ENCODE peak calls at places on chromosomes 12 and 14, in nine cellular contexts. U is RWPE2; L is left lung; D is skeletal muscle cell; X is left ventricle myocardium inferior; Q is stimulated activated CD4-positive, alpha-beta T cell treated with anti-CD3 and anti-CD28 coated beads, Interleukin-2, amount 100 ng/mL, for 24 hours; Y is CD8-positive, alpha-beta memory T cell; O is fibroblast of the aortic adventitia; S is anterior cingulate cortex. G is an unnamed sample.

GRCh38 chr12:127944211-127944899 is 322.6 kb upstream of the TMEM132C start:
- DNase-seq in L (no peak), U (no peak), D (no peak), S (no peak), X (no peak), O (no peak), Y (no peak), Q (no peak), G (no peak)

GRCh38 chr12:133181238-133181959 is at the start of gene ZNF268:
- DNase-seq in S (peak), O (peak), L (peak), U (peak), X (peak), D (peak), Q (peak), Y (peak), G (peak)

GRCh38 chr14:33765251-33765650 is 185.6 kb downstream of the EGLN3 start:
- DNase-seq in Q (no peak), O (peak), L (no peak), U (no peak), S (no peak), X (peak), Y (no peak), D (no peak), G (no peak)

GRCh38 chr12:111105294-111105693 is 184.9 kb upstream of the MYL2 start:
- DNase-seq in Y (no peak), S (no peak), D (no peak), Q (no peak), L (no peak), U (no peak), X (no peak), O (no peak), G (no peak)

GRCh38 chr12:25689996-25690501 is 137.0 kb upstream of the LMNTD1 start:
- DNase-seq in L (peak), Y (no peak), Q (no peak), U (no peak), X (peak), O (peak), S (no peak), D (no peak), G (peak)

GRCh38 chr12:113102811-113103210 is 32.8 kb downstream of the RASAL1 start:
- DNase-seq in S (no peak), Y (no peak), U (no peak), X (no peak), Q (no peak), D (no peak), L (no peak), O (no peak), G (no peak)

GRCh38 chr12:120264511-120265202 is 873 bp downstream of the PXN start:
- DNase-seq in D (no peak), O (no peak), Y (no peak), X (no peak), Q (no peak), U (peak), S (no peak), L (no peak), G (no peak)

GRCh38 chr14:104393199-104393897 is 186.2 kb upstream of the C14orf180 start:
- DNase-seq in S (no peak), Q (peak), X (peak), L (peak), Y (no peak), D (no peak), U (peak), O (no peak), G (peak)

GRCh38 chr12:88163371-88163770 is 21.3 kb downstream of the TMTC3 start:
- DNase-seq in S (no peak), Q (no peak), Y (no peak), D (no peak), U (no peak), X (no peak), L (no peak), O (no peak), G (no peak)